ENCODE peak calls at places on chromosomes 7 and 10, in four cellular contexts. I, A, D and S are unnamed samples.

GRCh38 chr7:149725426-149725821 is 48.0 kb downstream of the ZNF467 start:
- DNase-seq in I (no peak), A (no peak), D (no peak), S (no peak)

GRCh38 chr10:66835400-66835799 is 90.4 kb upstream of the LRRTM3 start:
- DNase-seq in I (no peak), A (no peak), D (no peak), S (no peak)

GRCh38 chr10:43867667-43868361 is 219.1 kb upstream of the ZNF32 start:
- DNase-seq in I (no peak), A (no peak), D (no peak), S (no peak)

GRCh38 chr7:100220833-100221718 is 1.3 kb downstream of the PVRIG start:
- DNase-seq in I (peak; percentile 78), A (peak; percentile 62), D (no peak), S (no peak)

GRCh38 chr7:24894670-24895221 is 85.2 kb downstream of the OSBPL3 start:
- DNase-seq in I (no peak), A (no peak), D (no peak), S (no peak)

GRCh38 chr10:76405932-76406331 is 974.5 kb downstream of the LRMDA start:
- DNase-seq in I (no peak), A (no peak), D (no peak), S (no peak)

GRCh38 chr7:54792383-54792782 is 33.4 kb upstream of the SEC61G start:
- DNase-seq in I (no peak), A (no peak), D (no peak), S (no peak)

GRCh38 chr10:3811331-3811870 is 26.4 kb upstream of the KLF6 start:
- DNase-seq in I (peak; percentile 58), A (peak; percentile 46), D (no peak), S (no peak)

GRCh38 chr10:77959887-77960286 is 33.3 kb upstream of the DLG5 start:
- DNase-seq in I (no peak), A (no peak), D (no peak), S (no peak)

GRCh38 chr10:107899075-107899474 is 734.6 kb upstream of the SORCS1 start:
- DNase-seq in I (no peak), A (no peak), D (peak; percentile 34), S (no peak)

GRCh38 chr7:129193892-129194291 is 5.5 kb downstream of the SMO start:
- DNase-seq in I (no peak), A (no peak), D (no peak), S (no peak)

GRCh38 chr10:110059965-110060364 is 52.2 kb downstream of the ADD3 start:
- DNase-seq in I (peak; percentile 4), A (no peak), D (no peak), S (no peak)

GRCh38 chr10:110011679-110012078 is 3.9 kb downstream of the ADD3 start:
- DNase-seq in I (no peak), A (no peak), D (no peak), S (no peak)

GRCh38 chr10:60728056-60728455 is 50.2 kb upstream of the CDK1 start:
- DNase-seq in I (no peak), A (no peak), D (no peak), S (no peak)

GRCh38 chr7:106717997-106718871 is 57.3 kb upstream of the CCDC71L start:
- DNase-seq in I (peak; percentile 47), A (peak; percentile 29), D (no peak), S (no peak)

GRCh38 chr7:140870003-140870402 is 54.7 kb downstream of the BRAF start:
- DNase-seq in I (no peak), A (no peak), D (no peak), S (no peak)

GRCh38 chr7:41046778-41047177 is 656.1 kb downstream of the INHBA start:
- DNase-seq in I (no peak), A (no peak), D (no peak), S (no peak)

GRCh38 chr7:43612599-43613589 is 30.0 kb downstream of the STK17A start:
- DNase-seq in I (peak; percentile 26), A (no peak), D (no peak), S (no peak)

GRCh38 chr10:101053516-101053915 is 8.3 kb upstream of the KAZALD1 start:
- DNase-seq in I (no peak), A (no peak), D (no peak), S (no peak)

DNA sequence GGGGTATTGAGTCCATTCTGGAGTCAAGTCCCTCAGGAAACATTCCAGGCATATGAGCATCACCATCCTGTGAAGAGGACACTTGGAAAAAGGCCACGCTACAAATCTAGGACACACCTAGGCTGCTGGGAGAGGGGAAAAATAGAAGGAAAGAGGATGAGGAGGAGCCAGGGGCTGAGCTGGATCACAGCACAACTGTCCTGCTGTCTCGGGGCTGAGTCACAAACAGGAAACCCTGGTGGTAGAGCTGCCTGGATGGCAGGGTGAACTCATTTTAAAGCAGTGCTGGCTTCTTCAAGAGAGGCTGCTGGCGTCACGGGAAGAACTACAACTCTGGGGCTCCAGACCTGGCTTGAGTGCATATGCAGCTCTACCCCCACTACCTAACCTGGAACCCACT is 151.5 kb downstream of the RNF216 start:
- DNase-seq in I (no peak), A (no peak), D (no peak), S (no peak)
- TF ChIP-seq CTCF in I (no peak), A (no peak), D (no peak), S (no peak)

GRCh38 chr10:22564060-22564459 is 150.3 kb downstream of the PIP4K2A start:
- DNase-seq in I (no peak), A (no peak), D (no peak), S (no peak)
- TF ChIP-seq CTCF in I (no peak), A (no peak), D (no peak), S (no peak)

GRCh38 chr10:130807721-130808120 is 503.8 kb downstream of the TCERG1L start:
- DNase-seq in I (no peak), A (no peak), D (no peak), S (no peak)
- TF ChIP-seq CTCF in I (no peak), A (no peak), D (no peak), S (no peak)

DNA sequence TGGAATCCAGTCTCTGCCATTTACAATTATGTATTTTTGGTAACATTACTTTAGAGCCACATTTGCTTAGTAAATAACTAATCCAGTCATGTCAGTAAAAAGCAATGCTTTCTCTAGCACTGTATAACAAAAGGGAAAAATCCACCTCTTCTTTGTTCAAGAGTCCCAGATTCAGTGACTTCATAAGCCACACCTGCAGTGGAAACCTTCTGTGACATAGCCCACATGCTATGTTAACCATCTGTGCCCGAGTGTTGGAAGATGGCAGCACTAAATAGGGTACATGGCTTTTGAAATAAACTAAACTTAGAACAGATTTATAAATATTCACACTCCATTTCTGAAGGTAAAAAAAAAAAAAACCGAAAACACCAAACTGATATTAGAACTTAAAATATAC is 83.0 kb downstream of the CTTNBP2 start:
- DNase-seq in I (no peak), A (no peak), D (no peak), S (no peak)
- TF ChIP-seq CTCF in I (no peak), A (no peak), D (no peak), S (no peak)

DNA sequence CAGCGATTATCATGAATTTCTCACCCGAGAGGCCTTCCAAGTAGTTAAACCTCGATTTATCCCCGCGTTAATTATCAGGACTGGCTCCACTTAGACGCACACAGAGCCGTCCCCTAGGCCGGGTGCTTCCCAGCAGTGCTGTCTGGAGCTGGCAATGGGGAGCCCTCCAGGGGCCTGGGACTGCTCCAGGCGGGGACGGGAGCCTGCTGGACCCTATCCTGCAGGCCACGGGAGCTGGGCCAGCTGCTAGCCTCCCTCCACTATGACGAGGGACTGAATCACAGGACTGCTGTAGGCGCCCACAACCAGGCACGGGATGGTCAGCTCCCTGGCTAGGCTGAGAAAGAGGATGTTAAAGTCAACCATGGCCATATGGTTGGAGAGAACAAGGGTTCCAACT is 229.1 kb downstream of the ELFN1 start:
- DNase-seq in I (no peak), A (no peak), D (no peak), S (peak; percentile 93)
- TF ChIP-seq CTCF in I (no peak), A (no peak), D (no peak), S (no peak)

GRCh38 chr7:154777023-154777422 is 225.9 kb downstream of the PAXIP1 start:
- DNase-seq in I (no peak), A (no peak), D (no peak), S (no peak)
- TF ChIP-seq CTCF in I (no peak), A (no peak), D (peak; percentile 24), S (no peak)

GRCh38 chr7:96800824-96801223 is 91.2 kb upstream of the SEM1 start:
- DNase-seq in I (no peak), A (no peak), D (no peak), S (no peak)
- TF ChIP-seq CTCF in I (no peak), A (no peak), D (no peak), S (no peak)

DNA sequence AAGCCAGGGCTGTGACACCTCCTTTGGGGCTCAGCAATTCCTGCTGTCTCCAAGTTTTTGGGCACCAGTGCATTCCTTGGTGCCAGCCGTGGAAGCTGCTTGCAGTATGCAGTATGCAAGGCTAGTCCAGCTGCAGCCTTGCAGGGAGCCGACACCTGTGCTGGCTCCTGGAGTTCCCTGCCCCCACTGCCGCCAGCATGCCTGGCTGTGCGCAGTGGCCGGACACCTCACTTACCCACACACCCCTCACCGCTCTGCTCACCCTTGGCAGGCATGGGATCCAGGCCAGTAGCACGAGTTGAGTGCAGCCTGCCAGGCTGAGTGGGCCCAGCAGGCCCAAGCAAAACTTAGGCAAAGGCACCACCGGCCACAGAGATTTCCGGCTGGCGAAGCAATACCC is 77.4 kb downstream of the SAMD9 start:
- DNase-seq in I (no peak), A (no peak), D (no peak), S (no peak)
- TF ChIP-seq CTCF in I (no peak), A (no peak), D (no peak), S (no peak)